ENCODE peak calls at places on chromosomes 7 and 10, in seven cellular contexts. N, G, Q, T, F, O and B are unnamed samples. For H3K27me3, the result is how much of the 10 kb centered on the place peaks cover.

GRCh38 chr10:114876602-114877300 is 55.2 kb downstream of the FHIP2A start:
- DNase-seq in N (peak), G (peak), Q (peak), T (peak), F (peak), O (peak), B (peak)

GRCh38 chr7:28116034-28116433 is 64.6 kb downstream of the JAZF1 start:
- DNase-seq in N (no peak), G (no peak), Q (no peak), T (no peak), F (no peak), O (no peak), B (no peak)

GRCh38 chr7:157907998-157908782 is 571.4 kb downstream of the DNAJB6 start:
- DNase-seq in N (no peak), G (no peak), Q (no peak), T (no peak), F (no peak), O (no peak), B (no peak)

GRCh38 chr10:81414038-81414437 is 461.0 kb upstream of the NRG3 start:
- DNase-seq in N (no peak), G (no peak), Q (no peak), T (no peak), F (no peak), O (no peak), B (peak)

GRCh38 chr10:82266438-82266837 is 391.4 kb downstream of the NRG3 start:
- DNase-seq in N (no peak), G (no peak), Q (no peak), T (no peak), F (no peak), O (no peak), B (no peak)

GRCh38 chr10:95312264-95312663 is 21.5 kb upstream of the PDLIM1 start:
- DNase-seq in N (no peak), G (no peak), Q (no peak), T (no peak), F (no peak), O (no peak), B (no peak)

GRCh38 chr7:69359003-69359555 is 239.2 kb upstream of the AUTS2 start:
- DNase-seq in N (no peak), G (no peak), Q (no peak), T (no peak), F (no peak), O (no peak), B (no peak)

GRCh38 chr10:49139866-49140195 is 6.0 kb upstream of the FAM170B start:
- DNase-seq in N (peak), G (no peak), Q (no peak), T (no peak), F (peak), O (no peak), B (no peak)

GRCh38 chr10:14880201-14880600 is 1.5 kb downstream of the SUV39H2 start:
- DNase-seq in N (peak), G (no peak), Q (no peak), T (no peak), F (no peak), O (no peak), B (no peak)

GRCh38 chr10:68153473-68154210 is 44.4 kb downstream of the MYPN start:
- DNase-seq in N (no peak), G (peak), Q (no peak), T (peak), F (peak), O (peak), B (peak)

GRCh38 chr7:17131060-17131345 is 167.4 kb upstream of the AHR start:
- DNase-seq in N (no peak), G (peak), Q (no peak), T (no peak), F (no peak), O (no peak), B (no peak)

GRCh38 chr10:127337801-127338200 is 141.4 kb upstream of the INSYN2A start:
- DNase-seq in N (no peak), G (no peak), Q (no peak), T (no peak), F (no peak), O (no peak), B (no peak)

GRCh38 chr7:76231583-76231982 is 29.9 kb downstream of the SRRM3 start:
- DNase-seq in N (peak), G (no peak), Q (no peak), T (no peak), F (no peak), O (no peak), B (no peak)

GRCh38 chr7:156158693-156159092 is 346.4 kb upstream of the SHH start:
- DNase-seq in N (no peak), G (no peak), Q (no peak), T (no peak), F (no peak), O (no peak), B (no peak)

GRCh38 chr10:73456187-73456890 is 23.0 kb upstream of the MSS51 start:
- DNase-seq in N (peak), G (no peak), Q (no peak), T (no peak), F (no peak), O (no peak), B (no peak)

GRCh38 chr10:113226404-113226803 is 276.4 kb downstream of the TCF7L2 start:
- DNase-seq in N (no peak), G (no peak), Q (no peak), T (no peak), F (no peak), O (peak), B (no peak)

GRCh38 chr7:108613147-108613948 is 43.7 kb downstream of the DNAJB9 start:
- DNase-seq in N (peak), G (peak), Q (no peak), T (peak), F (peak), O (no peak), B (peak)

GRCh38 chr7:104410742-104411141 is 82.3 kb downstream of the LHFPL3 start:
- DNase-seq in N (no peak), G (no peak), Q (no peak), T (no peak), F (no peak), O (no peak), B (no peak)

DNA sequence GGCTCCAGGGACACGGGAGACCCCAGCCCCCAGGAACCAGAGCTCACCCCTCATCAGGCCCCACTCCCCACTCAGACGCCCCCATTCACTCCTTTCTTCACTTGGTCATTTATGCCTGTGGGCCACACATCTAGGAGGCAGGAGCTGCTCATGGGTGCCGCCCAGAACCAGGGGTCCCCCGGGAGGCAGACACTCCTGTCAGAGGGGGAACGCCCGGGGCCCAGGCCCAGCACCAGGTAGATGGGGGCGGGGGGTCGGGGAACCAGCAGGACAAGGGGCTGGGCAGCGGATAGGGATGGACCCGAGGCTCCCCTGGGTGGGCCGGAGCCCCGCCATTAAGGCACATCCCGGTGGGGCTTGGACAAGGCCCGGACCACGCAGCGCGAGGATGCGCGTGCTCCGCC is 11.8 kb downstream of the CALY start:
- DNase-seq in N (no peak), G (no peak), Q (no peak), T (peak), F (no peak), O (peak), B (no peak)
- H3K27me3 ChIP-seq in N (under half), G (under half), Q (under half), T (under half), F (under half), O (half or more), B (under half)

DNA sequence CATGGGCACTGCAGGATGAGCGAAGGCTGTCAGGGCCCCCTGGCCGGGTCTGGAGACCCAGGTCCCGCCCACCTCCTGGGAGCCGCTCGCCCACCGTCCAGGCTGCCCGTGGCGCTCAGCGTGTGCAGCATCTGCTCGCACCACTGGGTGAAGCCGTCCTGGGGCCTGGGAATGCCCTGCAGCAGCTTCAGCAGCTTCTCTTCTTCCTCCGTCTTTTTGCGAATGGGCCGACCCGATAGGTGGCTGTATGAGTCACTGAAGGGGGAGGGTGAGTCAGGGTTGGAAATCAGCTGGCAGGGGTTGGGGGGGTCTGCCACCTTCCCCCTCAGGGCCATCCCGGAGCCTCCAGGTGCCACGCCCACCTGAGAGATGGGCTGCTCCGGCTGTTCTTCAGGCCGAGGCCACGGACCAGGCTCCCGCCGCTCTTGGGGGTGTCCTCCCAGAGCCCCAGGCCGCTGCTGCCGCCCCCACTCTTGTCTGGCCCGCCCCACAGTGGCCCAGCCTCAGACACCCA is 8.7 kb downstream of the GNB2 start:
- DNase-seq in N (peak), G (no peak), Q (no peak), T (peak), F (no peak), O (no peak), B (no peak)
- TF ChIP-seq YY1 in N (no peak), G (no peak), Q (no peak), T (no peak), F (no peak), O (no peak), B (no peak)

DNA sequence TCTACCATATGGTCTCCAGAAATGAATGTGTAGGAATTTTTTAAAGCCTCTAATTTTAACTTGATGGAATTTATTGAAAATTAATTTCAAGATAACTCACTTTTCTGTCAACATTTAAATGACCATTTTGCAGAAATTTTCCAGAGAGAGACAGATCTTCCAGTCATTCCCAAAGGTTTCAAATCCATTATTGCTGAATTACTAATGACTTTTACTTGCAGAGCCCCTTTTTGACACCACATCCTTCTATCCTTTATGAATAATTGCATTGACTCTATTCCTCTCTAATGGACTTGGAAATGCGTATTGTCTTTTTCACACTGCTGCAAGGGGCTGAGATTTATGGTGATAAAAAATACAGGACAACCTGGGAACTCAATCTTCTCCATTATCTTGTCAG is 42.7 kb downstream of the CUBN start:
- DNase-seq in N (no peak), G (no peak), Q (no peak), T (no peak), F (no peak), O (no peak), B (no peak)
- H3K27me3 ChIP-seq in N (under half), G (under half), Q (under half), T (under half), F (under half), O (under half), B (under half)

GRCh38 chr10:131847241-131847783 is 53.5 kb upstream of the PPP2R2D start:
- DNase-seq in N (no peak), G (no peak), Q (no peak), T (no peak), F (no peak), O (no peak), B (no peak)

GRCh38 chr10:131844546-131845084 is 56.2 kb upstream of the PPP2R2D start:
- DNase-seq in N (no peak), G (no peak), Q (no peak), T (no peak), F (no peak), O (peak), B (no peak)

GRCh38 chr10:131843881-131844284 is 56.9 kb upstream of the PPP2R2D start:
- DNase-seq in N (no peak), G (no peak), Q (no peak), T (no peak), F (no peak), O (no peak), B (no peak)

GRCh38 chr10:131846224-131847101 is 54.3 kb upstream of the PPP2R2D start:
- DNase-seq in N (no peak), G (no peak), Q (no peak), T (no peak), F (no peak), O (peak), B (no peak)

DNA sequence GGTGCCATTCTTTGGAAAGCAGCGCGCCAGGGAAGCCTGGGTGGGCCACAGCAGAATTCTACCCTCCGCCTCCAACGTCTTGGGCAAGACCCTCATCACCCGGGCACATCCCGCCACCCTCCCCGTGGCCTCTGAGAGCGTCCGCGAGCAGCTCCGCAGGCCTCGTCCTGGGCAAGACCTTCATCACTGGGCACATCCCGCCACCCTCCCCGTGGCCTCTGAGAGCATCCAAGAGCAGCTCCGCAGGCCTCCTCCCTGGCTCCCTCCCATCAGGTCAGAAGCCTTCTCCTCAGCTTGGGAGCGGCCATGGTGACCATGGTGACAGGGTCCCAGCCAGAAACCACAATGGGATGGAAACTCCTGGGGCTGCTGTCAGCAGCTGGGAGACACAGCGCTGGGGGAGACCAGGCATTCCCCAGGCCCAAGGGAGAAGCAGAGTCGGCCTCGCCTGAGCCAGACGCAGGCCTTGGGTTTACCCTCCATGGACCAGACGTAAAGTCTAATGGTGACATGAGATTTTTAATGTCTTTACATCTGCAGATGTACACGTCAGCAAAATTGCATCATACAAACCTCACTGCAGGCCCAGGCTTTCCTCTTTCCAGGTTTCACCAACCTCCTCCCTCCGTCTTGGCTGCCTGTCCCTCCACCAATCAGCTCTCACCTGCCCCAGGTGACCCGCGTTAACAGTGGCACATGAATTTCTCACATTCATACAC is 55.1 kb upstream of the PPP2R2D start:
- DNase-seq in N (no peak), G (no peak), Q (no peak), T (no peak), F (no peak), O (peak), B (no peak)
- TF ChIP-seq YY1 in N (no peak), G (no peak), Q (no peak), T (no peak), F (no peak), O (no peak), B (no peak)

GRCh38 chr7:134619627-134620331 is 26.9 kb upstream of the BPGM start:
- DNase-seq in N (no peak), G (no peak), Q (no peak), T (no peak), F (no peak), O (no peak), B (no peak)
- H3K27me3 ChIP-seq in N (under half), G (under half), Q (under half), T (under half), F (under half), O (under half), B (under half)

GRCh38 chr10:79116801-79117723 is 48.3 kb downstream of the ZMIZ1 start:
- DNase-seq in N (no peak), G (no peak), Q (peak), T (no peak), F (no peak), O (no peak), B (no peak)
- TF ChIP-seq YY1 in N (no peak), G (no peak), Q (peak), T (no peak), F (no peak), O (no peak), B (no peak)

DNA sequence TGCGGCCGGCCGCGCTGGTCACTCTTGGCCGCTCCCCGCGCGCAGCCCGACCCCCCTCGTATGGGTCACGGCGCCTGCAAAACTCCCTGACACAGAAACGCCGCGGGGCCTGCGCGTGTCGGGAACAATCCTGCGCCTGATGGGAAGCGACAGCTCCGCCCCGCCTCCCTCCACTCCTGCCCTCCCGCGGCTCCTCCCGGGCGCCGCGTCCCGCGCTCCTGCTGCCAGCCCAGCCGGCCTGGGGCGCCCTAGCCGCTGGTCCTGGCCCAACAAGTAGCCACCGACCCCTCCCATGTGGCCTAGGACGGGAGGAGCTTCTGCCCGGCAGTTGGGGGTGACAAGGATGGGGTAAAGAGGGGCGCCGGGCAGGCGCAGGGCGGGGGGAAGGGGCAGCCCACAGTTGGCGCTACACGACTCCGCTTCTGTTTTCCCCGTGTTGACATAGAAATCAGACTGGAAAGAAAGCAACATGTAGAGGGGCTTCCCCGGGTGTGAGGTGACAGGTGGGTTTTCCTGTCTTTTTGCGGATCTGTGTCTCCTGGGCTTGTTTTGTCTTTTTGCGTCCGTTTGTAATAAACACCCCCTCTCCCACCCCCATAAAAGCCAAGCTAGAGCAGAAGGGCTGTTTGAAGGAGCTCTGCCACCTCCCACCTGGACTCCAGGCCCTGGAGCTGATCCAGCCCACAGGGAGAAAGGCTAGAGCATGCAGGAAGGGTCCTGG is 35.1 kb upstream of the PAX2 start:
- DNase-seq in N (no peak), G (no peak), Q (no peak), T (peak), F (no peak), O (peak), B (no peak)
- H3K27me3 ChIP-seq in N (under half), G (under half), Q (under half), T (under half), F (under half), O (half or more), B (half or more)

GRCh38 chr10:110413049-110413783 is 84.5 kb upstream of the DUSP5 start:
- DNase-seq in N (no peak), G (no peak), Q (no peak), T (no peak), F (no peak), O (no peak), B (no peak)

GRCh38 chr10:110411047-110411410 is 86.7 kb upstream of the DUSP5 start:
- DNase-seq in N (no peak), G (no peak), Q (no peak), T (no peak), F (peak), O (no peak), B (no peak)

GRCh38 chr10:110415809-110416208 is 81.9 kb upstream of the DUSP5 start:
- DNase-seq in N (peak), G (no peak), Q (no peak), T (no peak), F (no peak), O (no peak), B (no peak)

GRCh38 chr10:110414563-110415309 is 83.0 kb upstream of the DUSP5 start:
- DNase-seq in N (no peak), G (peak), Q (peak), T (no peak), F (peak), O (no peak), B (no peak)

GRCh38 chr10:110413903-110414562 is 83.7 kb upstream of the DUSP5 start:
- DNase-seq in N (no peak), G (no peak), Q (no peak), T (no peak), F (no peak), O (no peak), B (no peak)
- TF ChIP-seq YY1 in N (no peak), G (no peak), Q (no peak), T (no peak), F (no peak), O (no peak), B (no peak)